ENCODE peak calls at places on chromosomes 11 and 22, in five cellular contexts. One of them, this sample, is unnamed.

GRCh38 chr11:86523738-86524602 is 148.4 kb downstream of the ME3 start:
- DNase-seq in GM03348: peak
- DNase-seq in pons: peak
- DNase-seq in iris pigment epithelial cell: peak
- DNase-seq in naive thymus-derived CD4-positive, alpha-beta T cell: no peak
- DNase-seq in this sample: no peak

GRCh38 chr11:65432686-65433582 is 10.3 kb downstream of the NEAT1 start:
- DNase-seq in GM03348: no peak
- DNase-seq in pons: peak
- DNase-seq in iris pigment epithelial cell: peak
- DNase-seq in naive thymus-derived CD4-positive, alpha-beta T cell: no peak
- DNase-seq in this sample: no peak

GRCh38 chr22:17145021-17145680 is 13.9 kb downstream of the HDHD5 start:
- DNase-seq in GM03348: no peak
- DNase-seq in pons: no peak
- DNase-seq in iris pigment epithelial cell: no peak
- DNase-seq in naive thymus-derived CD4-positive, alpha-beta T cell: no peak
- DNase-seq in this sample: no peak

GRCh38 chr11:898540-899190 is 11.9 kb downstream of the CHID1 start:
- DNase-seq in GM03348: no peak
- DNase-seq in pons: no peak
- DNase-seq in iris pigment epithelial cell: peak
- DNase-seq in naive thymus-derived CD4-positive, alpha-beta T cell: no peak
- DNase-seq in this sample: no peak

GRCh38 chr11:61951484-61952135 is 1.5 kb downstream of the BEST1 start:
- DNase-seq in GM03348: no peak
- DNase-seq in pons: no peak
- DNase-seq in iris pigment epithelial cell: no peak
- DNase-seq in naive thymus-derived CD4-positive, alpha-beta T cell: no peak
- DNase-seq in this sample: no peak

GRCh38 chr11:108496643-108497256 is 1.4 kb downstream of the POGLUT3 start:
- DNase-seq in GM03348: peak
- DNase-seq in pons: no peak
- DNase-seq in iris pigment epithelial cell: peak
- DNase-seq in naive thymus-derived CD4-positive, alpha-beta T cell: no peak
- DNase-seq in this sample: no peak

GRCh38 chr22:47201996-47202818 is 439.8 kb downstream of the TBC1D22A start:
- DNase-seq in GM03348: no peak
- DNase-seq in pons: no peak
- DNase-seq in iris pigment epithelial cell: no peak
- DNase-seq in naive thymus-derived CD4-positive, alpha-beta T cell: no peak
- DNase-seq in this sample: no peak

GRCh38 chr11:11604340-11604992 is 17.3 kb downstream of the GALNT18 start:
- DNase-seq in GM03348: no peak
- DNase-seq in pons: peak
- DNase-seq in iris pigment epithelial cell: no peak
- DNase-seq in naive thymus-derived CD4-positive, alpha-beta T cell: no peak
- DNase-seq in this sample: no peak